ENCODE peak calls at places on chromosomes 13 and 19, in ten cellular contexts. One of them, this sample, is unnamed.

GRCh38 chr19:30003862-30004261 is 61.8 kb downstream of the URI1 start:
- DNase-seq in H9: no peak
- DNase-seq in uterus: no peak
- DNase-seq in posterior cingulate gyrus: no peak
- DNase-seq in iris pigment epithelial cell: peak
- DNase-seq in stimulated activated CD8-positive, alpha-beta memory T cell treated with anti-CD3 and anti-CD28 coated beads, Interleukin-4, amount 100 ng/mL, for 48 hours: no peak
- DNase-seq in activated T-cell treated with anti-CD3 and anti-CD28 coated beads, Interleukin-2, amount 50 U/mL, for 72 hours: no peak
- DNase-seq in frontal cortex: no peak
- DNase-seq in mucosa of descending colon: no peak
- DNase-seq in HCEC 1CT: no peak
- DNase-seq in this sample: no peak

GRCh38 chr13:24299488-24300114 is 9.8 kb upstream of the C1QTNF9 start:
- DNase-seq in mucosa of descending colon: no peak
- DNase-seq in iris pigment epithelial cell: no peak
- DNase-seq in H9: no peak
- DNase-seq in activated T-cell treated with anti-CD3 and anti-CD28 coated beads, Interleukin-2, amount 50 U/mL, for 72 hours: no peak
- DNase-seq in frontal cortex: no peak
- DNase-seq in stimulated activated CD8-positive, alpha-beta memory T cell treated with anti-CD3 and anti-CD28 coated beads, Interleukin-4, amount 100 ng/mL, for 48 hours: no peak
- DNase-seq in uterus: no peak
- DNase-seq in posterior cingulate gyrus: no peak
- DNase-seq in HCEC 1CT: no peak
- DNase-seq in this sample: no peak

GRCh38 chr13:89695343-89696257 is 1651.9 kb upstream of the MIR17HG start:
- DNase-seq in mucosa of descending colon: no peak
- DNase-seq in stimulated activated CD8-positive, alpha-beta memory T cell treated with anti-CD3 and anti-CD28 coated beads, Interleukin-4, amount 100 ng/mL, for 48 hours: peak
- DNase-seq in HCEC 1CT: peak
- DNase-seq in posterior cingulate gyrus: no peak
- DNase-seq in activated T-cell treated with anti-CD3 and anti-CD28 coated beads, Interleukin-2, amount 50 U/mL, for 72 hours: peak
- DNase-seq in uterus: no peak
- DNase-seq in frontal cortex: no peak
- DNase-seq in iris pigment epithelial cell: peak
- DNase-seq in H9: peak
- DNase-seq in this sample: peak

GRCh38 chr13:111620586-111620985 is 300.1 kb downstream of the TEX29 start:
- DNase-seq in iris pigment epithelial cell: no peak
- DNase-seq in activated T-cell treated with anti-CD3 and anti-CD28 coated beads, Interleukin-2, amount 50 U/mL, for 72 hours: no peak
- DNase-seq in posterior cingulate gyrus: no peak
- DNase-seq in uterus: no peak
- DNase-seq in H9: peak
- DNase-seq in mucosa of descending colon: no peak
- DNase-seq in frontal cortex: no peak
- DNase-seq in HCEC 1CT: no peak
- DNase-seq in stimulated activated CD8-positive, alpha-beta memory T cell treated with anti-CD3 and anti-CD28 coated beads, Interleukin-4, amount 100 ng/mL, for 48 hours: no peak
- DNase-seq in this sample: no peak

GRCh38 chr19:54114340-54114826 is 1.1 kb downstream of the TFPT start:
- DNase-seq in H9: no peak
- DNase-seq in posterior cingulate gyrus: peak
- DNase-seq in uterus: no peak
- DNase-seq in stimulated activated CD8-positive, alpha-beta memory T cell treated with anti-CD3 and anti-CD28 coated beads, Interleukin-4, amount 100 ng/mL, for 48 hours: peak
- DNase-seq in mucosa of descending colon: peak
- DNase-seq in activated T-cell treated with anti-CD3 and anti-CD28 coated beads, Interleukin-2, amount 50 U/mL, for 72 hours: peak
- DNase-seq in HCEC 1CT: no peak
- DNase-seq in frontal cortex: no peak
- DNase-seq in iris pigment epithelial cell: peak
- DNase-seq in this sample: peak

GRCh38 chr13:24927810-24928404 is 163.9 kb downstream of the RNF17 start:
- DNase-seq in iris pigment epithelial cell: no peak
- DNase-seq in HCEC 1CT: no peak
- DNase-seq in mucosa of descending colon: no peak
- DNase-seq in frontal cortex: no peak
- DNase-seq in H9: no peak
- DNase-seq in posterior cingulate gyrus: no peak
- DNase-seq in uterus: no peak
- DNase-seq in stimulated activated CD8-positive, alpha-beta memory T cell treated with anti-CD3 and anti-CD28 coated beads, Interleukin-4, amount 100 ng/mL, for 48 hours: no peak
- DNase-seq in activated T-cell treated with anti-CD3 and anti-CD28 coated beads, Interleukin-2, amount 50 U/mL, for 72 hours: no peak
- DNase-seq in this sample: no peak

GRCh38 chr19:359653-359925 is 15.0 kb upstream of the MIER2 start:
- DNase-seq in frontal cortex: no peak
- DNase-seq in posterior cingulate gyrus: no peak
- DNase-seq in HCEC 1CT: no peak
- DNase-seq in H9: no peak
- DNase-seq in uterus: no peak
- DNase-seq in mucosa of descending colon: no peak
- DNase-seq in activated T-cell treated with anti-CD3 and anti-CD28 coated beads, Interleukin-2, amount 50 U/mL, for 72 hours: no peak
- DNase-seq in stimulated activated CD8-positive, alpha-beta memory T cell treated with anti-CD3 and anti-CD28 coated beads, Interleukin-4, amount 100 ng/mL, for 48 hours: no peak
- DNase-seq in iris pigment epithelial cell: no peak
- DNase-seq in this sample: peak

GRCh38 chr19:46951236-46951986 is 68.2 kb upstream of the NPAS1 start:
- DNase-seq in H9: no peak
- DNase-seq in activated T-cell treated with anti-CD3 and anti-CD28 coated beads, Interleukin-2, amount 50 U/mL, for 72 hours: peak
- DNase-seq in uterus: no peak
- DNase-seq in HCEC 1CT: peak
- DNase-seq in iris pigment epithelial cell: no peak
- DNase-seq in stimulated activated CD8-positive, alpha-beta memory T cell treated with anti-CD3 and anti-CD28 coated beads, Interleukin-4, amount 100 ng/mL, for 48 hours: peak
- DNase-seq in frontal cortex: no peak
- DNase-seq in mucosa of descending colon: peak
- DNase-seq in posterior cingulate gyrus: no peak
- DNase-seq in this sample: no peak

GRCh38 chr13:109545964-109546363 is 240.4 kb downstream of the IRS2 start:
- DNase-seq in uterus: no peak
- DNase-seq in activated T-cell treated with anti-CD3 and anti-CD28 coated beads, Interleukin-2, amount 50 U/mL, for 72 hours: no peak
- DNase-seq in H9: no peak
- DNase-seq in iris pigment epithelial cell: no peak
- DNase-seq in frontal cortex: no peak
- DNase-seq in stimulated activated CD8-positive, alpha-beta memory T cell treated with anti-CD3 and anti-CD28 coated beads, Interleukin-4, amount 100 ng/mL, for 48 hours: no peak
- DNase-seq in HCEC 1CT: no peak
- DNase-seq in posterior cingulate gyrus: no peak
- DNase-seq in mucosa of descending colon: no peak
- DNase-seq in this sample: peak

GRCh38 chr13:111139874-111140561 is 24.9 kb downstream of the ARHGEF7 start:
- DNase-seq in activated T-cell treated with anti-CD3 and anti-CD28 coated beads, Interleukin-2, amount 50 U/mL, for 72 hours: no peak
- DNase-seq in stimulated activated CD8-positive, alpha-beta memory T cell treated with anti-CD3 and anti-CD28 coated beads, Interleukin-4, amount 100 ng/mL, for 48 hours: no peak
- DNase-seq in HCEC 1CT: no peak
- DNase-seq in uterus: no peak
- DNase-seq in mucosa of descending colon: peak
- DNase-seq in posterior cingulate gyrus: no peak
- DNase-seq in frontal cortex: no peak
- DNase-seq in H9: no peak
- DNase-seq in iris pigment epithelial cell: no peak
- DNase-seq in this sample: no peak

GRCh38 chr13:49436890-49437289 is 7.0 kb downstream of the CAB39L start:
- DNase-seq in mucosa of descending colon: no peak
- DNase-seq in posterior cingulate gyrus: peak
- DNase-seq in iris pigment epithelial cell: peak
- DNase-seq in frontal cortex: peak
- DNase-seq in uterus: peak
- DNase-seq in activated T-cell treated with anti-CD3 and anti-CD28 coated beads, Interleukin-2, amount 50 U/mL, for 72 hours: no peak
- DNase-seq in HCEC 1CT: peak
- DNase-seq in stimulated activated CD8-positive, alpha-beta memory T cell treated with anti-CD3 and anti-CD28 coated beads, Interleukin-4, amount 100 ng/mL, for 48 hours: no peak
- DNase-seq in H9: no peak
- DNase-seq in this sample: no peak

GRCh38 chr13:74761794-74762193 is 627.6 kb upstream of the KLF12 start:
- DNase-seq in H9: no peak
- DNase-seq in iris pigment epithelial cell: peak
- DNase-seq in HCEC 1CT: no peak
- DNase-seq in activated T-cell treated with anti-CD3 and anti-CD28 coated beads, Interleukin-2, amount 50 U/mL, for 72 hours: no peak
- DNase-seq in uterus: no peak
- DNase-seq in posterior cingulate gyrus: no peak
- DNase-seq in frontal cortex: no peak
- DNase-seq in mucosa of descending colon: no peak
- DNase-seq in stimulated activated CD8-positive, alpha-beta memory T cell treated with anti-CD3 and anti-CD28 coated beads, Interleukin-4, amount 100 ng/mL, for 48 hours: no peak
- DNase-seq in this sample: no peak

GRCh38 chr19:3146677-3147100 is 10.9 kb downstream of the GNA15 start:
- DNase-seq in iris pigment epithelial cell: no peak
- DNase-seq in frontal cortex: no peak
- DNase-seq in mucosa of descending colon: peak
- DNase-seq in uterus: no peak
- DNase-seq in stimulated activated CD8-positive, alpha-beta memory T cell treated with anti-CD3 and anti-CD28 coated beads, Interleukin-4, amount 100 ng/mL, for 48 hours: peak
- DNase-seq in H9: peak
- DNase-seq in activated T-cell treated with anti-CD3 and anti-CD28 coated beads, Interleukin-2, amount 50 U/mL, for 72 hours: peak
- DNase-seq in HCEC 1CT: no peak
- DNase-seq in posterior cingulate gyrus: no peak
- DNase-seq in this sample: peak

GRCh38 chr13:31940076-31940475 is 91.5 kb upstream of the FRY start:
- DNase-seq in posterior cingulate gyrus: no peak
- DNase-seq in activated T-cell treated with anti-CD3 and anti-CD28 coated beads, Interleukin-2, amount 50 U/mL, for 72 hours: no peak
- DNase-seq in frontal cortex: no peak
- DNase-seq in H9: no peak
- DNase-seq in stimulated activated CD8-positive, alpha-beta memory T cell treated with anti-CD3 and anti-CD28 coated beads, Interleukin-4, amount 100 ng/mL, for 48 hours: no peak
- DNase-seq in mucosa of descending colon: no peak
- DNase-seq in HCEC 1CT: no peak
- DNase-seq in uterus: no peak
- DNase-seq in iris pigment epithelial cell: no peak
- DNase-seq in this sample: no peak

GRCh38 chr19:19059837-19060611 is 3.8 kb upstream of the SLC25A42 start:
- DNase-seq in activated T-cell treated with anti-CD3 and anti-CD28 coated beads, Interleukin-2, amount 50 U/mL, for 72 hours: no peak
- DNase-seq in posterior cingulate gyrus: no peak
- DNase-seq in stimulated activated CD8-positive, alpha-beta memory T cell treated with anti-CD3 and anti-CD28 coated beads, Interleukin-4, amount 100 ng/mL, for 48 hours: no peak
- DNase-seq in iris pigment epithelial cell: no peak
- DNase-seq in H9: no peak
- DNase-seq in frontal cortex: no peak
- DNase-seq in uterus: no peak
- DNase-seq in mucosa of descending colon: no peak
- DNase-seq in HCEC 1CT: no peak
- DNase-seq in this sample: peak

GRCh38 chr13:80336335-80336734 is 4.6 kb downstream of the SPRY2 start:
- DNase-seq in activated T-cell treated with anti-CD3 and anti-CD28 coated beads, Interleukin-2, amount 50 U/mL, for 72 hours: no peak
- DNase-seq in iris pigment epithelial cell: peak
- DNase-seq in mucosa of descending colon: no peak
- DNase-seq in posterior cingulate gyrus: no peak
- DNase-seq in H9: no peak
- DNase-seq in uterus: no peak
- DNase-seq in HCEC 1CT: peak
- DNase-seq in stimulated activated CD8-positive, alpha-beta memory T cell treated with anti-CD3 and anti-CD28 coated beads, Interleukin-4, amount 100 ng/mL, for 48 hours: no peak
- DNase-seq in frontal cortex: no peak
- DNase-seq in this sample: no peak

GRCh38 chr13:23514076-23514475 is 56.1 kb upstream of the TNFRSF19 start:
- DNase-seq in H9: no peak
- DNase-seq in HCEC 1CT: no peak
- DNase-seq in stimulated activated CD8-positive, alpha-beta memory T cell treated with anti-CD3 and anti-CD28 coated beads, Interleukin-4, amount 100 ng/mL, for 48 hours: no peak
- DNase-seq in iris pigment epithelial cell: no peak
- DNase-seq in activated T-cell treated with anti-CD3 and anti-CD28 coated beads, Interleukin-2, amount 50 U/mL, for 72 hours: no peak
- DNase-seq in posterior cingulate gyrus: no peak
- DNase-seq in frontal cortex: no peak
- DNase-seq in mucosa of descending colon: no peak
- DNase-seq in uterus: no peak
- DNase-seq in this sample: no peak

GRCh38 chr19:43462887-43463380 is 2.5 kb downstream of the LYPD3 start:
- DNase-seq in uterus: no peak
- DNase-seq in mucosa of descending colon: no peak
- DNase-seq in frontal cortex: no peak
- DNase-seq in iris pigment epithelial cell: no peak
- DNase-seq in HCEC 1CT: no peak
- DNase-seq in stimulated activated CD8-positive, alpha-beta memory T cell treated with anti-CD3 and anti-CD28 coated beads, Interleukin-4, amount 100 ng/mL, for 48 hours: no peak
- DNase-seq in posterior cingulate gyrus: no peak
- DNase-seq in H9: no peak
- DNase-seq in activated T-cell treated with anti-CD3 and anti-CD28 coated beads, Interleukin-2, amount 50 U/mL, for 72 hours: no peak
- DNase-seq in this sample: no peak

GRCh38 chr13:35791191-35791902 is 314.9 kb upstream of the MAB21L1 start:
- DNase-seq in stimulated activated CD8-positive, alpha-beta memory T cell treated with anti-CD3 and anti-CD28 coated beads, Interleukin-4, amount 100 ng/mL, for 48 hours: no peak
- DNase-seq in activated T-cell treated with anti-CD3 and anti-CD28 coated beads, Interleukin-2, amount 50 U/mL, for 72 hours: no peak
- DNase-seq in posterior cingulate gyrus: no peak
- DNase-seq in mucosa of descending colon: no peak
- DNase-seq in frontal cortex: no peak
- DNase-seq in uterus: no peak
- DNase-seq in HCEC 1CT: no peak
- DNase-seq in H9: no peak
- DNase-seq in iris pigment epithelial cell: peak
- DNase-seq in this sample: no peak

GRCh38 chr19:50724522-50725217 is 1.5 kb downstream of the CLEC11A start:
- DNase-seq in activated T-cell treated with anti-CD3 and anti-CD28 coated beads, Interleukin-2, amount 50 U/mL, for 72 hours: peak
- DNase-seq in stimulated activated CD8-positive, alpha-beta memory T cell treated with anti-CD3 and anti-CD28 coated beads, Interleukin-4, amount 100 ng/mL, for 48 hours: peak
- DNase-seq in H9: peak
- DNase-seq in uterus: peak
- DNase-seq in HCEC 1CT: peak
- DNase-seq in iris pigment epithelial cell: peak
- DNase-seq in mucosa of descending colon: peak
- DNase-seq in posterior cingulate gyrus: peak
- DNase-seq in frontal cortex: peak
- DNase-seq in this sample: peak

GRCh38 chr19:12794936-12795335 is 3.6 kb downstream of the JUNB start:
- DNase-seq in stimulated activated CD8-positive, alpha-beta memory T cell treated with anti-CD3 and anti-CD28 coated beads, Interleukin-4, amount 100 ng/mL, for 48 hours: no peak
- DNase-seq in frontal cortex: no peak
- DNase-seq in uterus: no peak
- DNase-seq in mucosa of descending colon: peak
- DNase-seq in H9: no peak
- DNase-seq in iris pigment epithelial cell: no peak
- DNase-seq in HCEC 1CT: no peak
- DNase-seq in activated T-cell treated with anti-CD3 and anti-CD28 coated beads, Interleukin-2, amount 50 U/mL, for 72 hours: no peak
- DNase-seq in posterior cingulate gyrus: no peak
- DNase-seq in this sample: no peak

GRCh38 chr13:41694902-41695301 is 237.6 kb downstream of the RGCC start:
- DNase-seq in uterus: peak
- DNase-seq in posterior cingulate gyrus: no peak
- DNase-seq in HCEC 1CT: peak
- DNase-seq in frontal cortex: no peak
- DNase-seq in mucosa of descending colon: no peak
- DNase-seq in iris pigment epithelial cell: peak
- DNase-seq in stimulated activated CD8-positive, alpha-beta memory T cell treated with anti-CD3 and anti-CD28 coated beads, Interleukin-4, amount 100 ng/mL, for 48 hours: no peak
- DNase-seq in activated T-cell treated with anti-CD3 and anti-CD28 coated beads, Interleukin-2, amount 50 U/mL, for 72 hours: no peak
- DNase-seq in H9: no peak
- DNase-seq in this sample: no peak

GRCh38 chr19:45184115-45184514 is 5.5 kb downstream of the BLOC1S3 start:
- DNase-seq in iris pigment epithelial cell: no peak
- DNase-seq in frontal cortex: no peak
- DNase-seq in H9: no peak
- DNase-seq in activated T-cell treated with anti-CD3 and anti-CD28 coated beads, Interleukin-2, amount 50 U/mL, for 72 hours: no peak
- DNase-seq in stimulated activated CD8-positive, alpha-beta memory T cell treated with anti-CD3 and anti-CD28 coated beads, Interleukin-4, amount 100 ng/mL, for 48 hours: no peak
- DNase-seq in mucosa of descending colon: no peak
- DNase-seq in posterior cingulate gyrus: no peak
- DNase-seq in HCEC 1CT: no peak
- DNase-seq in uterus: no peak
- DNase-seq in this sample: no peak

GRCh38 chr13:104196611-104197010 is 1130.4 kb upstream of the SLC10A2 start:
- DNase-seq in uterus: no peak
- DNase-seq in H9: no peak
- DNase-seq in activated T-cell treated with anti-CD3 and anti-CD28 coated beads, Interleukin-2, amount 50 U/mL, for 72 hours: no peak
- DNase-seq in iris pigment epithelial cell: no peak
- DNase-seq in HCEC 1CT: no peak
- DNase-seq in posterior cingulate gyrus: no peak
- DNase-seq in mucosa of descending colon: no peak
- DNase-seq in frontal cortex: no peak
- DNase-seq in stimulated activated CD8-positive, alpha-beta memory T cell treated with anti-CD3 and anti-CD28 coated beads, Interleukin-4, amount 100 ng/mL, for 48 hours: no peak
- DNase-seq in this sample: no peak

GRCh38 chr19:9531933-9532332 is 6.5 kb downstream of the ZNF426 start:
- DNase-seq in uterus: no peak
- DNase-seq in H9: no peak
- DNase-seq in posterior cingulate gyrus: no peak
- DNase-seq in stimulated activated CD8-positive, alpha-beta memory T cell treated with anti-CD3 and anti-CD28 coated beads, Interleukin-4, amount 100 ng/mL, for 48 hours: peak
- DNase-seq in frontal cortex: no peak
- DNase-seq in activated T-cell treated with anti-CD3 and anti-CD28 coated beads, Interleukin-2, amount 50 U/mL, for 72 hours: no peak
- DNase-seq in iris pigment epithelial cell: peak
- DNase-seq in mucosa of descending colon: no peak
- DNase-seq in HCEC 1CT: peak
- DNase-seq in this sample: no peak

GRCh38 chr13:23928985-23929384 is 31.7 kb upstream of the C1QTNF9B start:
- DNase-seq in iris pigment epithelial cell: peak
- DNase-seq in mucosa of descending colon: no peak
- DNase-seq in frontal cortex: no peak
- DNase-seq in HCEC 1CT: peak
- DNase-seq in activated T-cell treated with anti-CD3 and anti-CD28 coated beads, Interleukin-2, amount 50 U/mL, for 72 hours: no peak
- DNase-seq in uterus: no peak
- DNase-seq in H9: no peak
- DNase-seq in posterior cingulate gyrus: no peak
- DNase-seq in stimulated activated CD8-positive, alpha-beta memory T cell treated with anti-CD3 and anti-CD28 coated beads, Interleukin-4, amount 100 ng/mL, for 48 hours: no peak
- DNase-seq in this sample: no peak

GRCh38 chr13:48436661-48437242 is 23.8 kb upstream of the LPAR6 start:
- DNase-seq in frontal cortex: no peak
- DNase-seq in mucosa of descending colon: no peak
- DNase-seq in activated T-cell treated with anti-CD3 and anti-CD28 coated beads, Interleukin-2, amount 50 U/mL, for 72 hours: no peak
- DNase-seq in posterior cingulate gyrus: no peak
- DNase-seq in H9: no peak
- DNase-seq in uterus: no peak
- DNase-seq in stimulated activated CD8-positive, alpha-beta memory T cell treated with anti-CD3 and anti-CD28 coated beads, Interleukin-4, amount 100 ng/mL, for 48 hours: no peak
- DNase-seq in HCEC 1CT: no peak
- DNase-seq in iris pigment epithelial cell: no peak
- DNase-seq in this sample: no peak

GRCh38 chr19:871446-872265 is 12.2 kb downstream of the CFD start:
- DNase-seq in frontal cortex: no peak
- DNase-seq in posterior cingulate gyrus: no peak
- DNase-seq in H9: peak
- DNase-seq in HCEC 1CT: peak
- DNase-seq in activated T-cell treated with anti-CD3 and anti-CD28 coated beads, Interleukin-2, amount 50 U/mL, for 72 hours: no peak
- DNase-seq in mucosa of descending colon: peak
- DNase-seq in uterus: no peak
- DNase-seq in iris pigment epithelial cell: no peak
- DNase-seq in stimulated activated CD8-positive, alpha-beta memory T cell treated with anti-CD3 and anti-CD28 coated beads, Interleukin-4, amount 100 ng/mL, for 48 hours: no peak
- DNase-seq in this sample: peak

This sample was measured in H7.